ENCODE peak calls at places on chromosomes 3 and 15, in five cellular contexts. I is thoracic aorta, S is uterus, Y is heart left ventricle, R is ovary. Z is an unnamed sample.
A peak's percentile ranks its signal among the peaks of the same experiment; 100 is the strongest.

GRCh38 chr3:41200669-41201021 is 1.3 kb downstream of the CTNNB1 start:
- DNase-seq in I (no peak), Y (peak; percentile 17), R (no peak), S (no peak), Z (no peak)

GRCh38 chr3:116299646-116300081 is 145.6 kb downstream of the LSAMP start:
- DNase-seq in R (no peak), I (no peak), Y (no peak), S (no peak), Z (no peak)

GRCh38 chr3:127467386-127467785 is 123.1 kb downstream of the TPRA1 start:
- DNase-seq in R (no peak), Y (no peak), I (no peak), S (no peak), Z (no peak)

GRCh38 chr3:42745291-42745745 is 27.7 kb downstream of the CCDC13 start:
- DNase-seq in R (no peak), S (no peak), Y (no peak), I (no peak), Z (no peak)

GRCh38 chr3:98784666-98785600 is 21.8 kb downstream of the ST3GAL6 start:
- DNase-seq in S (no peak), Y (no peak), I (no peak), R (no peak), Z (no peak)

GRCh38 chr3:128910006-128910405 is 30.6 kb downstream of the ACAD9 start:
- DNase-seq in S (no peak), Y (no peak), I (no peak), R (no peak), Z (no peak)

GRCh38 chr3:94234177-94234788 is 171.4 kb downstream of the NSUN3 start:
- DNase-seq in R (no peak), I (no peak), S (no peak), Y (no peak), Z (no peak)

GRCh38 chr15:82228750-82229149 is 33.8 kb downstream of the EFL1 start:
- DNase-seq in S (no peak), I (no peak), R (no peak), Y (no peak), Z (no peak)

GRCh38 chr3:32413845-32414526 is 22.3 kb downstream of the CMTM7 start:
- DNase-seq in S (no peak), Y (no peak), I (no peak), R (no peak), Z (no peak)

GRCh38 chr3:52541050-52541449 is 4.6 kb downstream of the UQCC5 start:
- DNase-seq in R (no peak), I (no peak), S (no peak), Y (no peak), Z (no peak)

GRCh38 chr3:35929158-35929557 is 289.8 kb downstream of the ARPP21 start:
- DNase-seq in S (no peak), R (no peak), Y (no peak), I (no peak), Z (no peak)

GRCh38 chr3:42572278-42572677 is 9.5 kb downstream of the SEC22C start:
- DNase-seq in Y (no peak), S (no peak), I (no peak), R (no peak), Z (no peak)

GRCh38 chr3:105862217-105862616 is 6.6 kb downstream of the CBLB start:
- DNase-seq in R (no peak), I (no peak), Y (no peak), S (no peak), Z (no peak)

GRCh38 chr15:59746777-59747176 is 57.7 kb upstream of the BNIP2 start:
- DNase-seq in S (no peak), Y (no peak), R (no peak), I (no peak), Z (no peak)

GRCh38 chr3:38001456-38002081 is 11.0 kb downstream of the VILL start:
- DNase-seq in I (no peak), R (peak; percentile 21), S (peak; percentile 19), Y (no peak), Z (peak; percentile 46)

GRCh38 chr3:1348547-1348946 is 255.7 kb downstream of the CNTN6 start:
- DNase-seq in S (no peak), R (no peak), Y (no peak), I (no peak), Z (no peak)

GRCh38 chr15:77311618-77312398 is 108.1 kb downstream of the PEAK1 start:
- DNase-seq in S (no peak), Y (no peak), I (no peak), R (no peak), Z (no peak)

GRCh38 chr15:49468440-49468839 is 45.4 kb downstream of the FGF7 start:
- DNase-seq in S (no peak), Y (no peak), R (no peak), I (no peak), Z (no peak)

GRCh38 chr3:19702416-19703078 is 231.5 kb downstream of the EFHB start:
- DNase-seq in R (no peak), I (no peak), S (no peak), Y (peak; percentile 11), Z (no peak)

GRCh38 chr15:90994059-90994416 is 297 bp downstream of the PRC1 start:
- DNase-seq in S (no peak), Y (peak; percentile 21), I (no peak), R (no peak), Z (peak; percentile 16)

GRCh38 chr3:57791245-57791644 is 35.1 kb downstream of the SLMAP start:
- DNase-seq in I (no peak), Y (no peak), R (no peak), S (no peak), Z (no peak)

GRCh38 chr3:177385831-177386301 is 188.6 kb upstream of the TBL1XR1 start:
- DNase-seq in I (no peak), Y (no peak), S (no peak), R (no peak), Z (no peak)

DNA sequence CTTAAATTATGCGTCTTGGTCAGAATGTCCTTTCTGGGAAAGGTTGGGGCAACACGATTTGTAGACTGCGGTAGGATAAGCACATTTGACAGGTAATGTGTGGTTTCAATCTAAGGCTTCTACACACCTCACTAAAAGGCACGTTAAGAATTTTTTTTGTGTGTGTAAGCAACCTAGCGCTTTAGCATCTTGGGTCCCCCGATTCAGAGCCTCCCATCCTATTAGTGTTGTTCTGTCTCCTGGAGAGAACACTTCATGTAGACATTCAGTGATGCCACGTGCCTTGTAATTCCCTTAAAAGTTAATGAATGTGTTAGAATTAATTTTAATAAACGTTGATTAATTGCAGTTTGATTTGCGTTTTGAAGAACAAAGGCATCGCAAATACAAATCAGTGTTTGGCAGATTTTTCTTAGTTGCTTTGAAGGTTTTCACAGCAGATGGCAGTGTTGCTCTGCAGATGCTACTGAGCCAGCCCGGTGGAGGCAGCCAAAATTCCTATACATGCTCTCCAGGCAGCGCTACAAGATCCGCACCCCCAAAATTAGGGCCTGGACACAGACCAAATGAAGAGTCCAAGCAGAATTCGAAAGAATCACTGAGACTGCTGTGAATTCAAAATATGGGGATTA is 63.5 kb downstream of the OTOL1 start:
- DNase-seq in S (peak; percentile 29), R (no peak), I (no peak), Y (no peak), Z (no peak)
- TF ChIP-seq CTCF in S (peak; percentile 54), R (no peak), I (peak; percentile 19), Y (peak; percentile 63), Z (peak; percentile 52)

GRCh38 chr3:63304421-63304820 is 26.3 kb downstream of the SYNPR start:
- DNase-seq in Y (no peak), S (no peak), I (no peak), R (no peak), Z (no peak)

GRCh38 chr3:63303238-63303637 is 25.1 kb downstream of the SYNPR start:
- DNase-seq in R (no peak), I (no peak), Y (no peak), S (no peak), Z (no peak)

GRCh38 chr3:63309780-63310179 is 31.7 kb downstream of the SYNPR start:
- DNase-seq in R (no peak), S (no peak), Y (no peak), I (no peak), Z (no peak)

GRCh38 chr3:63308072-63308471 is 30.0 kb downstream of the SYNPR start:
- DNase-seq in Y (no peak), S (no peak), I (no peak), R (no peak), Z (no peak)
- TF ChIP-seq CTCF in Y (no peak), S (no peak), I (no peak), R (no peak), Z (no peak)

GRCh38 chr15:71251548-71252035 is 136.3 kb downstream of the THSD4 start:
- DNase-seq in I (no peak), R (no peak), Y (no peak), S (no peak), Z (no peak)

GRCh38 chr15:71254503-71254902 is 139.2 kb downstream of the THSD4 start:
- DNase-seq in I (no peak), R (no peak), S (no peak), Y (no peak), Z (no peak)

GRCh38 chr15:71250936-71251468 is 135.7 kb downstream of the THSD4 start:
- DNase-seq in Y (no peak), I (no peak), R (no peak), S (no peak), Z (no peak)

GRCh38 chr15:71249986-71250385 is 134.7 kb downstream of the THSD4 start:
- DNase-seq in I (no peak), Y (no peak), S (no peak), R (no peak), Z (no peak)

GRCh38 chr15:71252036-71252898 is 137.0 kb downstream of the THSD4 start:
- DNase-seq in S (peak; percentile 48), I (no peak), R (no peak), Y (no peak), Z (no peak)
- TF ChIP-seq CTCF in S (no peak), I (no peak), R (no peak), Y (no peak), Z (no peak)

GRCh38 chr3:11238057-11238456 is 34.1 kb upstream of the ATG7 start:
- DNase-seq in I (no peak), Y (no peak), S (no peak), R (no peak), Z (no peak)

GRCh38 chr3:11239796-11240195 is 32.4 kb upstream of the ATG7 start:
- DNase-seq in I (no peak), R (no peak), Y (no peak), S (no peak), Z (no peak)

GRCh38 chr3:11235385-11235784 is 36.8 kb upstream of the ATG7 start:
- DNase-seq in I (no peak), S (no peak), R (no peak), Y (no peak), Z (no peak)

GRCh38 chr3:11238880-11239279 is 33.3 kb upstream of the ATG7 start:
- DNase-seq in Y (no peak), I (no peak), S (no peak), R (no peak), Z (no peak)

DNA sequence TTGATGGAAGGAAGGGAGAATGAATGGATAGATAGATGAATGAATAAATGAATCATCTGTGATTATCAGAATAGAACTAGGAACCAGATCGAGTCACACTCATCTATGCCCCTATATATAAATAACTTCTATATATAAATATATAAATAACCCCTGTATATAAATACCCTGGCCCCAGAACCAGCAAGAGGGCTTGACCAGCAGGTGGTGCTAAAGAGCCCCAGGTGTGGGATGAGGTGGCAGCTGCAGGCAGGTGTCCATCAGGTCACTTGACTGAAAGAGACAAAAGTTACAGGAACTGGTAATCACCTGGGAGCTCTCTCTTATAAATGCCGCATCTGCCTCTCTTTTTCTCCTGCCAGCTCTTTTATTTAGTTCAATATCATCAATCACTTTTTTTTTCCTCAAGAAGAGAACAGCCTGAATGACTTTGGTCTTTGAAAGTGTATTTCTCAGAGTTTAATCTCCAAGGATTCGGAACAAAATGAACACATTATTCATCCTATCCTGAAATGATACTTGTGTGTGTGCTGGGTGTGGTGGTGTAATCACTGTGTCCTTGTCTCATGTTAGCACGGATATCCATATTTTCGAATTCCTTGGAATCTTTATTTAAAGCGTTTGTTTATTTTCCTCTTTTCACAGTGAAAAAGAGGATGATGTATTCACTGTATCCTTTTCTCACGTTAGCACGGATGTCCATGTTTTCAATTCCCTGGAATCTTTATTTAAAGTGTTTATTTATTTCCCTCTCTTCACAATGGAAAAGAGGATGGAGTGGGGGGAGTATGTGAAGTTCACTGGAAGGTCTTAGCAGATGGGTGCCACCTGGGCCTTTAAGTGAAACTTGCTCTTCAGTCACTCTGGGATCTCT is 35.4 kb upstream of the ATG7 start:
- DNase-seq in R (peak; percentile 43), I (no peak), S (peak; percentile 43), Y (peak; percentile 16), Z (peak; percentile 46)
- TF ChIP-seq CTCF in R (no peak), I (peak; percentile 48), S (no peak), Y (peak; percentile 79), Z (peak; percentile 71)

Z was measured in psoas muscle.